ENCODE peak calls at places on chromosomes 6 and 20, in nine cellular contexts. One of them, this sample, is unnamed.

GRCh38 chr6:165850434-165851019 is 187.5 kb upstream of the PDE10A start:
- DNase-seq in A673: peak
- DNase-seq in Right ventricle myocardium inferior: no peak
- DNase-seq in SK-N-SH: peak
- DNase-seq in stimulated activated naive B cell treated with anti-CD40 and anti-IgM and Interleukin-4, amounts not matched to agents 10 μg/mL and 1 μg/mL and 100 μg/mL, for 72 hours: peak
- DNase-seq in activated CD8-positive, alpha-beta memory T cell treated with anti-CD3 and anti-CD28 coated beads, Interleukin-2, amount 50 U/mL, for 48 hours: peak
- DNase-seq in naive B cell: peak
- DNase-seq in left ventricle myocardium superior: peak
- DNase-seq in GM03348: peak
- DNase-seq in this sample: peak

GRCh38 chr6:148803979-148804378 is 57.1 kb downstream of the UST start:
- DNase-seq in SK-N-SH: no peak
- DNase-seq in GM03348: no peak
- DNase-seq in stimulated activated naive B cell treated with anti-CD40 and anti-IgM and Interleukin-4, amounts not matched to agents 10 μg/mL and 1 μg/mL and 100 μg/mL, for 72 hours: no peak
- DNase-seq in left ventricle myocardium superior: no peak
- DNase-seq in activated CD8-positive, alpha-beta memory T cell treated with anti-CD3 and anti-CD28 coated beads, Interleukin-2, amount 50 U/mL, for 48 hours: no peak
- DNase-seq in Right ventricle myocardium inferior: no peak
- DNase-seq in naive B cell: no peak
- DNase-seq in A673: no peak
- DNase-seq in this sample: no peak

GRCh38 chr20:5504061-5504739 is 187.4 kb upstream of the PROKR2 start:
- DNase-seq in naive B cell: no peak
- DNase-seq in left ventricle myocardium superior: peak
- DNase-seq in GM03348: peak
- DNase-seq in A673: peak
- DNase-seq in activated CD8-positive, alpha-beta memory T cell treated with anti-CD3 and anti-CD28 coated beads, Interleukin-2, amount 50 U/mL, for 48 hours: no peak
- DNase-seq in Right ventricle myocardium inferior: peak
- DNase-seq in SK-N-SH: peak
- DNase-seq in stimulated activated naive B cell treated with anti-CD40 and anti-IgM and Interleukin-4, amounts not matched to agents 10 μg/mL and 1 μg/mL and 100 μg/mL, for 72 hours: no peak
- DNase-seq in this sample: peak

GRCh38 chr6:11276911-11277274 is 44.4 kb upstream of the NEDD9 start:
- DNase-seq in Right ventricle myocardium inferior: no peak
- DNase-seq in GM03348: no peak
- DNase-seq in A673: no peak
- DNase-seq in activated CD8-positive, alpha-beta memory T cell treated with anti-CD3 and anti-CD28 coated beads, Interleukin-2, amount 50 U/mL, for 48 hours: no peak
- DNase-seq in left ventricle myocardium superior: no peak
- DNase-seq in naive B cell: no peak
- DNase-seq in stimulated activated naive B cell treated with anti-CD40 and anti-IgM and Interleukin-4, amounts not matched to agents 10 μg/mL and 1 μg/mL and 100 μg/mL, for 72 hours: no peak
- DNase-seq in SK-N-SH: no peak
- DNase-seq in this sample: peak

GRCh38 chr20:59706106-59706693 is 101.9 kb downstream of the PHACTR3 start:
- DNase-seq in SK-N-SH: no peak
- DNase-seq in stimulated activated naive B cell treated with anti-CD40 and anti-IgM and Interleukin-4, amounts not matched to agents 10 μg/mL and 1 μg/mL and 100 μg/mL, for 72 hours: no peak
- DNase-seq in activated CD8-positive, alpha-beta memory T cell treated with anti-CD3 and anti-CD28 coated beads, Interleukin-2, amount 50 U/mL, for 48 hours: no peak
- DNase-seq in Right ventricle myocardium inferior: no peak
- DNase-seq in naive B cell: no peak
- DNase-seq in GM03348: no peak
- DNase-seq in left ventricle myocardium superior: no peak
- DNase-seq in A673: no peak
- DNase-seq in this sample: no peak

GRCh38 chr6:52419809-52420667 is at the start of gene EFHC1:
- DNase-seq in GM03348: peak
- DNase-seq in left ventricle myocardium superior: peak
- DNase-seq in Right ventricle myocardium inferior: peak
- DNase-seq in stimulated activated naive B cell treated with anti-CD40 and anti-IgM and Interleukin-4, amounts not matched to agents 10 μg/mL and 1 μg/mL and 100 μg/mL, for 72 hours: peak
- DNase-seq in SK-N-SH: peak
- DNase-seq in A673: peak
- DNase-seq in naive B cell: peak
- DNase-seq in activated CD8-positive, alpha-beta memory T cell treated with anti-CD3 and anti-CD28 coated beads, Interleukin-2, amount 50 U/mL, for 48 hours: peak
- DNase-seq in this sample: peak

GRCh38 chr6:17103715-17104114 is 1.9 kb downstream of the STMND1 start:
- DNase-seq in stimulated activated naive B cell treated with anti-CD40 and anti-IgM and Interleukin-4, amounts not matched to agents 10 μg/mL and 1 μg/mL and 100 μg/mL, for 72 hours: no peak
- DNase-seq in activated CD8-positive, alpha-beta memory T cell treated with anti-CD3 and anti-CD28 coated beads, Interleukin-2, amount 50 U/mL, for 48 hours: no peak
- DNase-seq in Right ventricle myocardium inferior: no peak
- DNase-seq in SK-N-SH: no peak
- DNase-seq in GM03348: no peak
- DNase-seq in naive B cell: no peak
- DNase-seq in A673: no peak
- DNase-seq in left ventricle myocardium superior: no peak
- DNase-seq in this sample: no peak

GRCh38 chr6:149230729-149231434 is 86.6 kb upstream of the TAB2 start:
- DNase-seq in Right ventricle myocardium inferior: no peak
- DNase-seq in A673: no peak
- DNase-seq in left ventricle myocardium superior: no peak
- DNase-seq in naive B cell: peak
- DNase-seq in activated CD8-positive, alpha-beta memory T cell treated with anti-CD3 and anti-CD28 coated beads, Interleukin-2, amount 50 U/mL, for 48 hours: no peak
- DNase-seq in SK-N-SH: no peak
- DNase-seq in GM03348: no peak
- DNase-seq in stimulated activated naive B cell treated with anti-CD40 and anti-IgM and Interleukin-4, amounts not matched to agents 10 μg/mL and 1 μg/mL and 100 μg/mL, for 72 hours: peak
- DNase-seq in this sample: no peak

GRCh38 chr20:18778993-18779392 is 34.6 kb upstream of the SCP2D1 start:
- DNase-seq in stimulated activated naive B cell treated with anti-CD40 and anti-IgM and Interleukin-4, amounts not matched to agents 10 μg/mL and 1 μg/mL and 100 μg/mL, for 72 hours: no peak
- DNase-seq in GM03348: no peak
- DNase-seq in A673: no peak
- DNase-seq in activated CD8-positive, alpha-beta memory T cell treated with anti-CD3 and anti-CD28 coated beads, Interleukin-2, amount 50 U/mL, for 48 hours: no peak
- DNase-seq in SK-N-SH: no peak
- DNase-seq in Right ventricle myocardium inferior: no peak
- DNase-seq in naive B cell: no peak
- DNase-seq in left ventricle myocardium superior: no peak
- DNase-seq in this sample: no peak

GRCh38 chr6:36933102-36933501 is 21.4 kb upstream of the PI16 start:
- DNase-seq in activated CD8-positive, alpha-beta memory T cell treated with anti-CD3 and anti-CD28 coated beads, Interleukin-2, amount 50 U/mL, for 48 hours: no peak
- DNase-seq in A673: peak
- DNase-seq in left ventricle myocardium superior: no peak
- DNase-seq in stimulated activated naive B cell treated with anti-CD40 and anti-IgM and Interleukin-4, amounts not matched to agents 10 μg/mL and 1 μg/mL and 100 μg/mL, for 72 hours: no peak
- DNase-seq in GM03348: peak
- DNase-seq in SK-N-SH: no peak
- DNase-seq in Right ventricle myocardium inferior: no peak
- DNase-seq in naive B cell: no peak
- DNase-seq in this sample: peak

GRCh38 chr20:50510706-50511401 is 671 bp downstream of the PTPN1 start:
- DNase-seq in naive B cell: no peak
- DNase-seq in SK-N-SH: no peak
- DNase-seq in Right ventricle myocardium inferior: peak
- DNase-seq in stimulated activated naive B cell treated with anti-CD40 and anti-IgM and Interleukin-4, amounts not matched to agents 10 μg/mL and 1 μg/mL and 100 μg/mL, for 72 hours: no peak
- DNase-seq in GM03348: no peak
- DNase-seq in A673: no peak
- DNase-seq in left ventricle myocardium superior: no peak
- DNase-seq in activated CD8-positive, alpha-beta memory T cell treated with anti-CD3 and anti-CD28 coated beads, Interleukin-2, amount 50 U/mL, for 48 hours: peak
- DNase-seq in this sample: no peak

GRCh38 chr6:45185403-45186251 is 142.5 kb upstream of the RUNX2 start:
- DNase-seq in left ventricle myocardium superior: no peak
- DNase-seq in SK-N-SH: no peak
- DNase-seq in A673: no peak
- DNase-seq in stimulated activated naive B cell treated with anti-CD40 and anti-IgM and Interleukin-4, amounts not matched to agents 10 μg/mL and 1 μg/mL and 100 μg/mL, for 72 hours: no peak
- DNase-seq in Right ventricle myocardium inferior: no peak
- DNase-seq in naive B cell: no peak
- DNase-seq in GM03348: no peak
- DNase-seq in activated CD8-positive, alpha-beta memory T cell treated with anti-CD3 and anti-CD28 coated beads, Interleukin-2, amount 50 U/mL, for 48 hours: no peak
- DNase-seq in this sample: no peak

GRCh38 chr20:63080411-63080810 is 73.6 kb upstream of the BHLHE23 start:
- DNase-seq in Right ventricle myocardium inferior: no peak
- DNase-seq in activated CD8-positive, alpha-beta memory T cell treated with anti-CD3 and anti-CD28 coated beads, Interleukin-2, amount 50 U/mL, for 48 hours: no peak
- DNase-seq in left ventricle myocardium superior: peak
- DNase-seq in GM03348: no peak
- DNase-seq in naive B cell: no peak
- DNase-seq in stimulated activated naive B cell treated with anti-CD40 and anti-IgM and Interleukin-4, amounts not matched to agents 10 μg/mL and 1 μg/mL and 100 μg/mL, for 72 hours: no peak
- DNase-seq in SK-N-SH: no peak
- DNase-seq in A673: no peak
- DNase-seq in this sample: no peak

GRCh38 chr6:44216677-44217331 is at the start of gene MYMX:
- DNase-seq in naive B cell: no peak
- DNase-seq in activated CD8-positive, alpha-beta memory T cell treated with anti-CD3 and anti-CD28 coated beads, Interleukin-2, amount 50 U/mL, for 48 hours: no peak
- DNase-seq in stimulated activated naive B cell treated with anti-CD40 and anti-IgM and Interleukin-4, amounts not matched to agents 10 μg/mL and 1 μg/mL and 100 μg/mL, for 72 hours: no peak
- DNase-seq in SK-N-SH: no peak
- DNase-seq in GM03348: no peak
- DNase-seq in Right ventricle myocardium inferior: peak
- DNase-seq in A673: no peak
- DNase-seq in left ventricle myocardium superior: peak
- DNase-seq in this sample: no peak

GRCh38 chr6:90298459-90299053 is 1.9 kb upstream of the BACH2 start:
- DNase-seq in stimulated activated naive B cell treated with anti-CD40 and anti-IgM and Interleukin-4, amounts not matched to agents 10 μg/mL and 1 μg/mL and 100 μg/mL, for 72 hours: no peak
- DNase-seq in activated CD8-positive, alpha-beta memory T cell treated with anti-CD3 and anti-CD28 coated beads, Interleukin-2, amount 50 U/mL, for 48 hours: no peak
- DNase-seq in GM03348: no peak
- DNase-seq in A673: no peak
- DNase-seq in naive B cell: no peak
- DNase-seq in Right ventricle myocardium inferior: no peak
- DNase-seq in SK-N-SH: no peak
- DNase-seq in left ventricle myocardium superior: no peak
- DNase-seq in this sample: no peak

GRCh38 chr6:25176466-25176865 is 102.7 kb upstream of the CARMIL1 start:
- DNase-seq in Right ventricle myocardium inferior: no peak
- DNase-seq in naive B cell: no peak
- DNase-seq in stimulated activated naive B cell treated with anti-CD40 and anti-IgM and Interleukin-4, amounts not matched to agents 10 μg/mL and 1 μg/mL and 100 μg/mL, for 72 hours: no peak
- DNase-seq in A673: no peak
- DNase-seq in GM03348: no peak
- DNase-seq in activated CD8-positive, alpha-beta memory T cell treated with anti-CD3 and anti-CD28 coated beads, Interleukin-2, amount 50 U/mL, for 48 hours: no peak
- DNase-seq in SK-N-SH: no peak
- DNase-seq in left ventricle myocardium superior: no peak
- DNase-seq in this sample: no peak

GRCh38 chr6:107633680-107634141 is 143.8 kb downstream of the SOBP start:
- DNase-seq in stimulated activated naive B cell treated with anti-CD40 and anti-IgM and Interleukin-4, amounts not matched to agents 10 μg/mL and 1 μg/mL and 100 μg/mL, for 72 hours: no peak
- DNase-seq in Right ventricle myocardium inferior: no peak
- DNase-seq in GM03348: no peak
- DNase-seq in activated CD8-positive, alpha-beta memory T cell treated with anti-CD3 and anti-CD28 coated beads, Interleukin-2, amount 50 U/mL, for 48 hours: no peak
- DNase-seq in A673: no peak
- DNase-seq in SK-N-SH: no peak
- DNase-seq in naive B cell: no peak
- DNase-seq in left ventricle myocardium superior: no peak
- DNase-seq in this sample: no peak

GRCh38 chr20:63774348-63774735 is 34.8 kb downstream of the SLC2A4RG start:
- DNase-seq in A673: no peak
- DNase-seq in naive B cell: no peak
- DNase-seq in stimulated activated naive B cell treated with anti-CD40 and anti-IgM and Interleukin-4, amounts not matched to agents 10 μg/mL and 1 μg/mL and 100 μg/mL, for 72 hours: no peak
- DNase-seq in Right ventricle myocardium inferior: no peak
- DNase-seq in GM03348: peak
- DNase-seq in activated CD8-positive, alpha-beta memory T cell treated with anti-CD3 and anti-CD28 coated beads, Interleukin-2, amount 50 U/mL, for 48 hours: no peak
- DNase-seq in SK-N-SH: peak
- DNase-seq in left ventricle myocardium superior: no peak
- DNase-seq in this sample: peak

GRCh38 chr6:158041370-158041769 is 59.7 kb downstream of the SYNJ2 start:
- DNase-seq in GM03348: no peak
- DNase-seq in A673: no peak
- DNase-seq in Right ventricle myocardium inferior: no peak
- DNase-seq in SK-N-SH: no peak
- DNase-seq in left ventricle myocardium superior: peak
- DNase-seq in naive B cell: no peak
- DNase-seq in stimulated activated naive B cell treated with anti-CD40 and anti-IgM and Interleukin-4, amounts not matched to agents 10 μg/mL and 1 μg/mL and 100 μg/mL, for 72 hours: no peak
- DNase-seq in activated CD8-positive, alpha-beta memory T cell treated with anti-CD3 and anti-CD28 coated beads, Interleukin-2, amount 50 U/mL, for 48 hours: no peak
- DNase-seq in this sample: no peak

GRCh38 chr6:108922499-108922898 is 74.3 kb downstream of the ARMC2 start:
- DNase-seq in stimulated activated naive B cell treated with anti-CD40 and anti-IgM and Interleukin-4, amounts not matched to agents 10 μg/mL and 1 μg/mL and 100 μg/mL, for 72 hours: no peak
- DNase-seq in A673: no peak
- DNase-seq in SK-N-SH: no peak
- DNase-seq in activated CD8-positive, alpha-beta memory T cell treated with anti-CD3 and anti-CD28 coated beads, Interleukin-2, amount 50 U/mL, for 48 hours: no peak
- DNase-seq in left ventricle myocardium superior: no peak
- DNase-seq in Right ventricle myocardium inferior: no peak
- DNase-seq in naive B cell: no peak
- DNase-seq in GM03348: no peak
- DNase-seq in this sample: no peak

GRCh38 chr6:35044771-35045275 is 96.3 kb downstream of the TCP11 start:
- DNase-seq in GM03348: no peak
- DNase-seq in SK-N-SH: peak
- DNase-seq in left ventricle myocardium superior: no peak
- DNase-seq in stimulated activated naive B cell treated with anti-CD40 and anti-IgM and Interleukin-4, amounts not matched to agents 10 μg/mL and 1 μg/mL and 100 μg/mL, for 72 hours: no peak
- DNase-seq in activated CD8-positive, alpha-beta memory T cell treated with anti-CD3 and anti-CD28 coated beads, Interleukin-2, amount 50 U/mL, for 48 hours: no peak
- DNase-seq in Right ventricle myocardium inferior: no peak
- DNase-seq in naive B cell: no peak
- DNase-seq in A673: peak
- DNase-seq in this sample: peak

GRCh38 chr6:166866839-166867637 is 89.3 kb downstream of the RNASET2 start:
- DNase-seq in activated CD8-positive, alpha-beta memory T cell treated with anti-CD3 and anti-CD28 coated beads, Interleukin-2, amount 50 U/mL, for 48 hours: no peak
- DNase-seq in SK-N-SH: no peak
- DNase-seq in left ventricle myocardium superior: no peak
- DNase-seq in stimulated activated naive B cell treated with anti-CD40 and anti-IgM and Interleukin-4, amounts not matched to agents 10 μg/mL and 1 μg/mL and 100 μg/mL, for 72 hours: no peak
- DNase-seq in naive B cell: no peak
- DNase-seq in GM03348: no peak
- DNase-seq in Right ventricle myocardium inferior: no peak
- DNase-seq in A673: no peak
- DNase-seq in this sample: no peak

GRCh38 chr20:38168791-38169589 is 3.9 kb upstream of the TGM2 start:
- DNase-seq in Right ventricle myocardium inferior: peak
- DNase-seq in A673: no peak
- DNase-seq in stimulated activated naive B cell treated with anti-CD40 and anti-IgM and Interleukin-4, amounts not matched to agents 10 μg/mL and 1 μg/mL and 100 μg/mL, for 72 hours: no peak
- DNase-seq in left ventricle myocardium superior: peak
- DNase-seq in naive B cell: no peak
- DNase-seq in GM03348: no peak
- DNase-seq in activated CD8-positive, alpha-beta memory T cell treated with anti-CD3 and anti-CD28 coated beads, Interleukin-2, amount 50 U/mL, for 48 hours: no peak
- DNase-seq in SK-N-SH: no peak
- DNase-seq in this sample: no peak

GRCh38 chr6:74133073-74133472 is 437.1 kb downstream of the CD109 start:
- DNase-seq in naive B cell: no peak
- DNase-seq in activated CD8-positive, alpha-beta memory T cell treated with anti-CD3 and anti-CD28 coated beads, Interleukin-2, amount 50 U/mL, for 48 hours: no peak
- DNase-seq in A673: no peak
- DNase-seq in SK-N-SH: no peak
- DNase-seq in Right ventricle myocardium inferior: no peak
- DNase-seq in stimulated activated naive B cell treated with anti-CD40 and anti-IgM and Interleukin-4, amounts not matched to agents 10 μg/mL and 1 μg/mL and 100 μg/mL, for 72 hours: no peak
- DNase-seq in GM03348: no peak
- DNase-seq in left ventricle myocardium superior: no peak
- DNase-seq in this sample: no peak

GRCh38 chr6:7062445-7063162 is 45.2 kb upstream of the RREB1 start:
- DNase-seq in GM03348: no peak
- DNase-seq in left ventricle myocardium superior: no peak
- DNase-seq in activated CD8-positive, alpha-beta memory T cell treated with anti-CD3 and anti-CD28 coated beads, Interleukin-2, amount 50 U/mL, for 48 hours: no peak
- DNase-seq in Right ventricle myocardium inferior: no peak
- DNase-seq in stimulated activated naive B cell treated with anti-CD40 and anti-IgM and Interleukin-4, amounts not matched to agents 10 μg/mL and 1 μg/mL and 100 μg/mL, for 72 hours: no peak
- DNase-seq in SK-N-SH: no peak
- DNase-seq in A673: no peak
- DNase-seq in naive B cell: no peak
- DNase-seq in this sample: no peak

GRCh38 chr6:5249451-5250122 is 11.2 kb downstream of the LYRM4 start:
- DNase-seq in Right ventricle myocardium inferior: no peak
- DNase-seq in GM03348: no peak
- DNase-seq in A673: no peak
- DNase-seq in left ventricle myocardium superior: no peak
- DNase-seq in stimulated activated naive B cell treated with anti-CD40 and anti-IgM and Interleukin-4, amounts not matched to agents 10 μg/mL and 1 μg/mL and 100 μg/mL, for 72 hours: no peak
- DNase-seq in naive B cell: no peak
- DNase-seq in activated CD8-positive, alpha-beta memory T cell treated with anti-CD3 and anti-CD28 coated beads, Interleukin-2, amount 50 U/mL, for 48 hours: no peak
- DNase-seq in SK-N-SH: no peak
- DNase-seq in this sample: no peak

GRCh38 chr6:16901777-16902176 is 140.5 kb upstream of the ATXN1 start:
- DNase-seq in A673: peak
- DNase-seq in activated CD8-positive, alpha-beta memory T cell treated with anti-CD3 and anti-CD28 coated beads, Interleukin-2, amount 50 U/mL, for 48 hours: no peak
- DNase-seq in naive B cell: no peak
- DNase-seq in GM03348: peak
- DNase-seq in Right ventricle myocardium inferior: peak
- DNase-seq in stimulated activated naive B cell treated with anti-CD40 and anti-IgM and Interleukin-4, amounts not matched to agents 10 μg/mL and 1 μg/mL and 100 μg/mL, for 72 hours: no peak
- DNase-seq in left ventricle myocardium superior: peak
- DNase-seq in SK-N-SH: peak
- DNase-seq in this sample: peak

GRCh38 chr6:93677297-93677965 is 258.1 kb upstream of the EPHA7 start:
- DNase-seq in SK-N-SH: no peak
- DNase-seq in stimulated activated naive B cell treated with anti-CD40 and anti-IgM and Interleukin-4, amounts not matched to agents 10 μg/mL and 1 μg/mL and 100 μg/mL, for 72 hours: no peak
- DNase-seq in naive B cell: no peak
- DNase-seq in A673: peak
- DNase-seq in activated CD8-positive, alpha-beta memory T cell treated with anti-CD3 and anti-CD28 coated beads, Interleukin-2, amount 50 U/mL, for 48 hours: no peak
- DNase-seq in GM03348: no peak
- DNase-seq in left ventricle myocardium superior: no peak
- DNase-seq in Right ventricle myocardium inferior: no peak
- DNase-seq in this sample: peak

GRCh38 chr6:153949606-153950005 is 89.4 kb upstream of the OPRM1 start:
- DNase-seq in A673: no peak
- DNase-seq in GM03348: no peak
- DNase-seq in SK-N-SH: no peak
- DNase-seq in Right ventricle myocardium inferior: no peak
- DNase-seq in stimulated activated naive B cell treated with anti-CD40 and anti-IgM and Interleukin-4, amounts not matched to agents 10 μg/mL and 1 μg/mL and 100 μg/mL, for 72 hours: no peak
- DNase-seq in activated CD8-positive, alpha-beta memory T cell treated with anti-CD3 and anti-CD28 coated beads, Interleukin-2, amount 50 U/mL, for 48 hours: no peak
- DNase-seq in naive B cell: no peak
- DNase-seq in left ventricle myocardium superior: no peak
- DNase-seq in this sample: no peak

This sample was measured in foreskin fibroblast.